ENCODE peak calls at places on chromosomes 1 and 21, in five cellular contexts. L, J, G, D and Q are unnamed samples.

GRCh38 chr1:221187174-221187573 is 307.9 kb downstream of the HLX start:
- DNase-seq in G (no peak), L (no peak), D (no peak), J (no peak), Q (no peak)

GRCh38 chr1:115543247-115543646 is 98.5 kb upstream of the VANGL1 start:
- DNase-seq in D (no peak), J (no peak), L (no peak), G (no peak), Q (no peak)

GRCh38 chr1:192747305-192747704 is 61.5 kb upstream of the RGS2 start:
- DNase-seq in J (peak), D (no peak), L (no peak), G (no peak), Q (no peak)

GRCh38 chr1:164575356-164575755 is 16.4 kb downstream of the PBX1 start:
- DNase-seq in L (no peak), D (no peak), J (no peak), G (no peak), Q (no peak)

GRCh38 chr1:16926491-16927195 is 4.9 kb downstream of the CROCC start:
- DNase-seq in G (no peak), J (no peak), D (no peak), L (no peak), Q (no peak)

GRCh38 chr1:97212671-97213070 is 491.1 kb downstream of the PTBP2 start:
- DNase-seq in G (no peak), D (no peak), J (peak), L (no peak), Q (no peak)

GRCh38 chr1:200330770-200331428 is 78.9 kb downstream of the ZNF281 start:
- DNase-seq in G (no peak), J (no peak), L (no peak), D (no peak), Q (no peak)

GRCh38 chr1:165595561-165595960 is 35.5 kb upstream of the MGST3 start:
- DNase-seq in D (no peak), J (no peak), L (no peak), G (no peak), Q (no peak)

GRCh38 chr1:228015276-228016180 is 8.7 kb downstream of the WNT3A start:
- DNase-seq in D (peak), L (no peak), J (peak), G (no peak), Q (no peak)

GRCh38 chr1:10514490-10515235 is 39.9 kb downstream of the PEX14 start:
- DNase-seq in D (no peak), G (no peak), J (peak), L (no peak), Q (no peak)

GRCh38 chr1:203818399-203818798 is 23.0 kb downstream of the ZBED6 start:
- DNase-seq in G (no peak), D (no peak), J (no peak), L (no peak), Q (no peak)

GRCh38 chr21:41622831-41623548 is 115.0 kb upstream of the TMPRSS2 start:
- DNase-seq in J (no peak), D (no peak), L (no peak), G (no peak), Q (no peak)

GRCh38 chr1:234515821-234516241 is 36.9 kb upstream of the TARBP1 start:
- DNase-seq in D (no peak), L (no peak), G (no peak), J (peak), Q (no peak)

GRCh38 chr1:230121950-230122349 is 54.9 kb downstream of the GALNT2 start:
- DNase-seq in L (no peak), J (no peak), G (no peak), D (no peak), Q (no peak)

GRCh38 chr21:44433791-44434567 is 21.3 kb upstream of the LRRC3 start:
- DNase-seq in J (no peak), L (no peak), D (peak), G (no peak), Q (no peak)

GRCh38 chr1:111334169-111334568 is 43.5 kb downstream of the CHIA start:
- DNase-seq in G (peak), L (no peak), D (no peak), J (peak), Q (peak)

GRCh38 chr1:32205401-32206370 is at the start of gene IQCC:
- DNase-seq in D (peak), L (peak), G (peak), J (peak), Q (peak)

GRCh38 chr1:86775395-86775794 is 71.0 kb downstream of the SH3GLB1 start:
- DNase-seq in L (no peak), J (no peak), D (no peak), G (no peak), Q (no peak)

GRCh38 chr21:29130234-29130993 is at the start of gene MAP3K7CL:
- DNase-seq in D (no peak), J (peak), G (no peak), L (peak), Q (no peak)

GRCh38 chr1:228152918-228153258 is 3.2 kb downstream of the GJC2 start:
- DNase-seq in D (no peak), J (no peak), L (no peak), G (no peak), Q (no peak)

GRCh38 chr1:232748910-232749368 is 56.3 kb upstream of the MAP10 start:
- DNase-seq in J (no peak), D (no peak), L (no peak), G (no peak), Q (no peak)

GRCh38 chr21:41801256-41801655 is 34.4 kb upstream of the RIPK4 start:
- DNase-seq in D (no peak), J (no peak), L (no peak), G (no peak), Q (no peak)

GRCh38 chr1:96596226-96596625 is 125.4 kb upstream of the PTBP2 start:
- DNase-seq in G (no peak), L (no peak), J (peak), D (no peak), Q (no peak)

GRCh38 chr1:34684246-34684645 is 70.6 kb upstream of the GJB5 start:
- DNase-seq in L (no peak), G (no peak), D (peak), J (no peak), Q (no peak)

GRCh38 chr1:165849336-165850133 is 22.1 kb downstream of the UCK2 start:
- DNase-seq in D (no peak), G (no peak), J (no peak), L (no peak), Q (no peak)

GRCh38 chr1:175390081-175390481 is 197.5 kb upstream of the KIAA0040 start:
- DNase-seq in L (no peak), D (no peak), G (no peak), J (no peak), Q (no peak)

GRCh38 chr21:36799869-36800268 is 101.0 kb downstream of the SIM2 start:
- DNase-seq in G (no peak), D (no peak), L (no peak), J (no peak), Q (no peak)

GRCh38 chr1:152111515-152111968 is 3.7 kb downstream of the TCHH start:
- DNase-seq in J (no peak), G (no peak), D (peak), L (no peak), Q (no peak)

GRCh38 chr1:3139871-3140837 is 71.2 kb downstream of the PRDM16 start:
- DNase-seq in L (no peak), D (no peak), G (no peak), J (no peak), Q (no peak)

GRCh38 chr1:67743072-67743725 is 58.2 kb downstream of the GADD45A start:
- DNase-seq in G (no peak), J (no peak), D (no peak), L (no peak), Q (no peak)
- H3K27ac ChIP-seq in G (no peak), J (no peak), D (no peak), L (no peak), Q (no peak)

GRCh38 chr21:39186676-39187075 is 3.4 kb upstream of the PSMG1 start:
- DNase-seq in J (no peak), G (no peak), L (no peak), D (no peak), Q (no peak)

GRCh38 chr21:39188521-39189139 is 5.4 kb upstream of the PSMG1 start:
- DNase-seq in G (no peak), J (no peak), L (no peak), D (no peak), Q (no peak)

GRCh38 chr21:39187141-39187540 is 3.9 kb upstream of the PSMG1 start:
- DNase-seq in J (no peak), G (no peak), L (no peak), D (no peak), Q (no peak)

GRCh38 chr21:39193380-39193779 is 10.1 kb upstream of the PSMG1 start:
- DNase-seq in D (no peak), J (no peak), L (no peak), G (no peak), Q (no peak)

DNA sequence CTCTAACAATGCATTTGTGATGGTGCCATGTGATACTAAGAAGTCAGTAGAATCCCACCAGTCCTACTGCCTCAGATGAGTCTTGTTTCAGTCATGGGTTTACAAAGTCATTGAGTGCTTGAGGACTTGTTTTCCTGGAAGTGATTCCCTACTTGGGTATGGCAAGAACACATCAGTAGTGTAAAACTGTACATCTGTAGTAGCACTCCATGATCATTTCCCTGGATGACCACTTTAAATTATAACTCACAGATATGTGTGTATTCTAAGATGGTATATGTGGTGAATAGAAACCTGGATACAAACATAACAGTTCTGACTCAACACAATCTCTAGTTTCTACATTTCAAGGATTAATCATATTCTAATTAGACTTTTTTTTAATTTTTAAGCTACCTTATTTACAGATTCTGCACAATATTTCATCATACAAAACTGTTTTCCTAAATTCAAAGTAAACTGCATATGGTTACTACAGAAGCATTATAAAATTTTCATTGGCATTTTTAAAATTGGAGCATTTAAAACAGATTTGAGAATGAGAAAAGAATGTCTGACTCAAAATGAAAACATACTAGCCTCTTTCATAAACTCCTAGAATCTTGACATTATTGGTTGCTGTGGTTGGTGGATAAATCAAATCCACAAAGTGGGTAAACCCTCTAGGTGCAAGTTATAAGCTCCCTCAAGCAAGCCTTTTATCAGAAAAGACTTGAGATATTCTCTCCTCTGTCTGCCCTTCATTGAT is 6.8 kb upstream of the PSMG1 start:
- DNase-seq in J (no peak), L (no peak), D (no peak), G (no peak), Q (no peak)
- H3K27ac ChIP-seq in J (no peak), L (no peak), D (no peak), G (no peak), Q (no peak)

GRCh38 chr1:223250632-223251015 is 107.6 kb upstream of the TLR5 start:
- DNase-seq in D (no peak), J (no peak), G (no peak), L (no peak), Q (no peak)
- H3K27ac ChIP-seq in D (no peak), J (peak), G (no peak), L (no peak), Q (no peak)

GRCh38 chr1:197141556-197141955 is 4.9 kb downstream of the ASPM start:
- DNase-seq in J (no peak), L (no peak), D (no peak), G (no peak), Q (no peak)

GRCh38 chr1:197145451-197146029 is 929 bp downstream of the ASPM start:
- DNase-seq in G (no peak), L (no peak), D (no peak), J (no peak), Q (no peak)

GRCh38 chr1:197149340-197149739 is 2.9 kb upstream of the ASPM start:
- DNase-seq in J (no peak), G (no peak), D (no peak), L (no peak), Q (no peak)

GRCh38 chr1:197146108-197147095 is at the start of gene ASPM:
- DNase-seq in G (peak), J (peak), L (peak), D (peak), Q (peak)

GRCh38 chr1:197144570-197145325 is 1.7 kb downstream of the ASPM start:
- DNase-seq in J (peak), G (no peak), D (no peak), L (no peak), Q (no peak)
- H3K27ac ChIP-seq in J (no peak), G (peak), D (no peak), L (no peak), Q (no peak)

GRCh38 chr1:26449868-26450267 is 17.7 kb downstream of the DHDDS start:
- DNase-seq in D (no peak), G (no peak), J (no peak), L (no peak), Q (no peak)
- H3K27ac ChIP-seq in D (no peak), G (no peak), J (no peak), L (no peak), Q (no peak)

GRCh38 chr1:156444407-156445001 is 56.1 kb downstream of the MEF2D start:
- DNase-seq in J (no peak), D (no peak), L (no peak), G (no peak), Q (no peak)
- H3K27ac ChIP-seq in J (no peak), D (no peak), L (no peak), G (no peak), Q (no peak)

DNA sequence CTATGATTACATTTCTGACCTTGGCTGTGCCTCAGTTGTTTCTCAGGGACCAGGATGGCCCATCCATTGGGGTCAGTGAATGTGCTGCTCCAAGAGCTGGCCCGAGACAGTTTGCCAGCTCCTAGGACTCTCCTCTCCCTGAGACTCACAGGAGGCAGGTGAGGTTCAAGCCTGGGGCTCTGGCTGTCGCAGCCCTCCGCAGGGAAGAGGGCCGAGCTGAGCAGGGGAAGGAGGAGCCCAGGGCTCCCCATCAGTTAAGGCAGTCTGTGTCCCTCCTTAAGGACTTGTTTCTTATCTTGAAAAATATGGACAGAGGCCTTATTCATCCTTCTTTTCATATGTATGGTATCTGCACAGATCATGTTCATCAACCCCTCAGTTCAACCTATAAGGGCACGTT is 26.6 kb upstream of the SARS1 start:
- DNase-seq in L (no peak), D (no peak), G (no peak), J (no peak), Q (no peak)
- H3K27ac ChIP-seq in L (peak), D (peak), G (no peak), J (no peak), Q (no peak)

DNA sequence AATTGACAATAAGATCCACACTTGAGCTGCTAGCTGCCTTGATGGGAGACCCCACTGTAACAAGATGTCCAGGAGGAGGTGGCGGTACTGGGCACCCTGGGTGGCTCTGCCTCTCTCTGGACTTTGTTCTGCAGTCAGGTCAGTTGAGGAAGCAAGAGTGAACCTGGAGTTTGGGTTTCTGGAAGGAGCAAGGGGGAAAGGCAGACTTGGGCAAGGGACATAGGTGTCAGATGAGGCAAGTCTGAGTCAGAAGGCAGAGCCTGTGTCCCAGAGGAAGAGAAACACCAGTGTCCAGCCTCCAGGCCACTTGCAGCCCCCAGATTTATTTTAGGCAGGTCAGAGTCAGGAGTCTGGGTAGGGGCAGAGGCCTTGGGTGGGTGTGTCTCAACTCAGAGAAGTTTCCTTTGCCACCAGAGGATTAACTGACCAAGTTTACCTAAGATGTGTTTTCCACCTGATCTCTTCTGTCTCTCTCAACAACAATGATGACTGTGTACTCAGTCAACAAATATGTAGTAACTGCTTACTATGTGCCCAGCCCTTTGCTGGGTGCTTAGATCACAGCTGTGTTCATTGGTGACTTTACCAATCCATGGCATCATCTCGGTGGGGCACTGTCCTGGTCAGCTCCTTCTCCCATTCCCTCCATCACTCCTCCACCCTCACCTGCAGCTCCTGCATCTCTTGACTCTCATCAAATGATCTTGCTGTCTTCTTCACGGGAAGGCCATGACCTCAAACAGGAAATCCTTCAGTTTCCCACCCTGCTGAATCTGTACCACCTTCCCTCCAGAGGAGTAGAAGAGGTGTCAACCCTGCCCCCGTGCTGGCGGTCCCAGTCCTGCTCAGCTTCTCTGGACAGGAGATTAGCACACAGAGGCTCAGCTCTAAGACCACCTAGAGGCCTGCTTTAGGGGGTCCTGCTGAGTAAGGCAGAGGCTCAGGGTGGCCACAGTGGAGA is 36.6 kb downstream of the ELF3 start:
- DNase-seq in D (no peak), L (no peak), J (peak), G (no peak), Q (no peak)
- H3K27ac ChIP-seq in D (no peak), L (no peak), J (no peak), G (no peak), Q (no peak)

GRCh38 chr1:36802018-36802417 is 232.3 kb downstream of the GRIK3 start:
- DNase-seq in D (no peak), G (no peak), L (no peak), J (no peak), Q (no peak)
- H3K27ac ChIP-seq in D (no peak), G (no peak), L (no peak), J (no peak), Q (no peak)